ENCODE peak calls at places on chromosomes 4 and X, in six cellular contexts. O, Q, J, T, H and S are unnamed samples.

GRCh38 chr4:122542411-122543236 is 78.2 kb downstream of the IL21 start:
- DNase-seq in O (no peak), Q (no peak), J (peak), T (peak), H (no peak), S (peak)

GRCh38 chr4:84647307-84647884 is 64.5 kb downstream of the CDS1 start:
- DNase-seq in O (peak), Q (no peak), J (no peak), T (no peak), H (no peak), S (peak)

GRCh38 chrX:153443476-153444332 is 2.2 kb downstream of the TREX2 start:
- DNase-seq in O (no peak), Q (no peak), J (no peak), T (no peak), H (no peak), S (no peak)

GRCh38 chr4:2296621-2297601 is 35.0 kb upstream of the MXD4 start:
- DNase-seq in O (peak), Q (no peak), J (no peak), T (no peak), H (no peak), S (no peak)

GRCh38 chr4:53586121-53586816 is 5.0 kb downstream of the LNX1 start:
- DNase-seq in O (no peak), Q (no peak), J (peak), T (peak), H (no peak), S (peak)

GRCh38 chr4:96056346-96056934 is 216.5 kb downstream of the PDHA2 start:
- DNase-seq in O (no peak), Q (no peak), J (no peak), T (no peak), H (no peak), S (no peak)

GRCh38 chrX:85243761-85244410 is at the start of the genes SATL1 and ZNF711:
- DNase-seq in O (peak), Q (peak), J (no peak), T (peak), H (peak), S (peak)

GRCh38 chr4:48780867-48781219 is 764 bp upstream of the FRYL start:
- DNase-seq in O (peak), Q (peak), J (peak), T (peak), H (peak), S (no peak)

GRCh38 chr4:95510877-95511276 is 37.9 kb downstream of the UNC5C start:
- DNase-seq in O (no peak), Q (no peak), J (no peak), T (no peak), H (no peak), S (no peak)

GRCh38 chrX:124194903-124195302 is 137.6 kb upstream of the TEX13D start:
- DNase-seq in O (no peak), Q (no peak), J (no peak), T (no peak), H (no peak), S (no peak)

GRCh38 chrX:2766921-2767320 is 15.1 kb downstream of the XG start:
- DNase-seq in O (no peak), Q (no peak), J (no peak), T (peak), H (no peak), S (peak)

GRCh38 chr4:2354760-2355159 is 63.7 kb downstream of the ZFYVE28 start:
- DNase-seq in O (peak), Q (no peak), J (no peak), T (no peak), H (no peak), S (no peak)

GRCh38 chr4:123939621-123940020 is 543.0 kb downstream of the SPRY1 start:
- DNase-seq in O (no peak), Q (no peak), J (peak), T (peak), H (no peak), S (peak)

GRCh38 chrX:124981420-124981819 is 338.3 kb upstream of the TEX13C start:
- DNase-seq in O (no peak), Q (no peak), J (no peak), T (no peak), H (no peak), S (no peak)

GRCh38 chrX:88982183-88982582 is 235.2 kb downstream of the CPXCR1 start:
- DNase-seq in O (no peak), Q (no peak), J (no peak), T (no peak), H (no peak), S (no peak)

GRCh38 chr4:141153751-141154510 is 20.7 kb upstream of the RNF150 start:
- DNase-seq in O (no peak), Q (peak), J (peak), T (no peak), H (no peak), S (no peak)

GRCh38 chr4:163003979-163004378 is 162.7 kb downstream of the NAF1 start:
- DNase-seq in O (no peak), Q (no peak), J (no peak), T (no peak), H (no peak), S (no peak)

GRCh38 chr4:3467601-3468031 is 4.5 kb downstream of the DOK7 start:
- DNase-seq in O (no peak), Q (no peak), J (no peak), T (no peak), H (no peak), S (no peak)

GRCh38 chr4:83328486-83328885 is 6.2 kb downstream of the HPSE start:
- DNase-seq in O (no peak), Q (no peak), J (no peak), T (no peak), H (no peak), S (no peak)

GRCh38 chrX:19193584-19193983 is 71.3 kb upstream of the ADGRG2 start:
- DNase-seq in O (no peak), Q (no peak), J (no peak), T (no peak), H (no peak), S (no peak)

GRCh38 chrX:21586001-21586400 is 72.1 kb downstream of the KLHL34 start:
- DNase-seq in O (no peak), Q (no peak), J (no peak), T (no peak), H (no peak), S (no peak)

GRCh38 chrX:68261060-68261672 is 172.1 kb downstream of the OPHN1 start:
- DNase-seq in O (no peak), Q (peak), J (peak), T (peak), H (peak), S (peak)

GRCh38 chr4:154490589-154491340 is 834 bp downstream of the DCHS2 start:
- DNase-seq in O (no peak), Q (no peak), J (no peak), T (no peak), H (no peak), S (no peak)

GRCh38 chr4:83855044-83855443 is 319.1 kb downstream of the GPAT3 start:
- DNase-seq in O (no peak), Q (no peak), J (peak), T (peak), H (no peak), S (peak)

GRCh38 chr4:188030401-188030800 is 34.8 kb downstream of the ZFP42 start:
- DNase-seq in O (no peak), Q (no peak), J (no peak), T (no peak), H (no peak), S (no peak)

GRCh38 chrX:13717697-13718483 is 16.5 kb downstream of the TRAPPC2 start:
- DNase-seq in O (no peak), Q (no peak), J (peak), T (peak), H (peak), S (peak)

GRCh38 chrX:38335382-38335781 is 8.1 kb upstream of the RPGR start:
- DNase-seq in O (no peak), Q (no peak), J (no peak), T (no peak), H (no peak), S (no peak)

GRCh38 chr4:13829457-13829856 is 201.9 kb upstream of the BOD1L1 start:
- DNase-seq in O (no peak), Q (no peak), J (no peak), T (peak), H (no peak), S (no peak)

GRCh38 chr4:153530284-153530995 is 64.3 kb downstream of the TMEM131L start:
- DNase-seq in O (no peak), Q (no peak), J (no peak), T (no peak), H (no peak), S (no peak)

GRCh38 chrX:14899607-14900006 is 26.4 kb downstream of the MOSPD2 start:
- DNase-seq in O (no peak), Q (no peak), J (peak), T (peak), H (no peak), S (peak)

DNA sequence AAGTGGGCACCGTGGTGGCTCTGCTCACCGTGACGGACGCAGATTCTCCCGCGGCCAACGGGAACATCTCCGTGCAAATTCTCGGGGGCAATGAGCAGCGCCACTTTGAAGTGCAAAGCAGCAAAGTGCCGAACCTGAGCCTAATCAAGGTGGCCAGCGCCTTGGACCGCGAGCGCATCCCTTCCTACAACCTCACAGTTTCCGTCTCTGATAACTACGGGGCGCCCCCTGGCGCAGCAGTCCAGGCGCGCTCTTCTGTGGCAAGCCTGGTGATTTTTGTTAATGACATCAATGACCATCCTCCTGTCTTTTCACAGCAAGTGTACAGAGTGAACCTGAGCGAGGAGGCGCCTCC is 2.7 kb downstream of the FAT4 start:
- DNase-seq in O (peak), Q (peak), J (peak), T (peak), H (peak), S (peak)
- H3K4me3 ChIP-seq in O (peak), Q (peak), J (peak), T (peak), H (peak), S (peak)

GRCh38 chr4:126856906-126857305 is 775.9 kb upstream of the INTU start:
- DNase-seq in O (no peak), Q (no peak), J (no peak), T (no peak), H (no peak), S (no peak)

GRCh38 chr4:126853715-126854114 is 779.0 kb upstream of the INTU start:
- DNase-seq in O (no peak), Q (no peak), J (no peak), T (no peak), H (no peak), S (no peak)

GRCh38 chr4:126860308-126860707 is 772.4 kb upstream of the INTU start:
- DNase-seq in O (no peak), Q (no peak), J (no peak), T (no peak), H (no peak), S (no peak)

GRCh38 chr4:126859872-126860271 is 772.9 kb upstream of the INTU start:
- DNase-seq in O (no peak), Q (no peak), J (no peak), T (no peak), H (no peak), S (no peak)

GRCh38 chr4:126859314-126859713 is 773.4 kb upstream of the INTU start:
- DNase-seq in O (no peak), Q (no peak), J (no peak), T (no peak), H (no peak), S (no peak)
- H3K4me3 ChIP-seq in O (no peak), Q (no peak), J (no peak), T (no peak), H (no peak), S (no peak)

GRCh38 chr4:25378130-25378743 is 1.2 kb downstream of the ANAPC4 start:
- DNase-seq in O (no peak), Q (no peak), J (no peak), T (no peak), H (no peak), S (no peak)
- H3K4me3 ChIP-seq in O (peak), Q (peak), J (peak), T (peak), H (peak), S (peak)

GRCh38 chr4:38161208-38162113 is 201.3 kb downstream of the PTTG2 start:
- DNase-seq in O (no peak), Q (no peak), J (no peak), T (no peak), H (no peak), S (peak)
- H3K4me3 ChIP-seq in O (no peak), Q (no peak), J (no peak), T (peak), H (no peak), S (no peak)

GRCh38 chr4:26804876-26805275 is 55.8 kb upstream of the STIM2 start:
- DNase-seq in O (no peak), Q (no peak), J (no peak), T (no peak), H (no peak), S (no peak)

GRCh38 chr4:26806331-26806730 is 54.3 kb upstream of the STIM2 start:
- DNase-seq in O (no peak), Q (no peak), J (no peak), T (no peak), H (no peak), S (no peak)

GRCh38 chr4:26803462-26803861 is 57.2 kb upstream of the STIM2 start:
- DNase-seq in O (no peak), Q (no peak), J (no peak), T (peak), H (no peak), S (peak)

GRCh38 chr4:26804451-26804850 is 56.2 kb upstream of the STIM2 start:
- DNase-seq in O (no peak), Q (no peak), J (no peak), T (no peak), H (no peak), S (no peak)

DNA sequence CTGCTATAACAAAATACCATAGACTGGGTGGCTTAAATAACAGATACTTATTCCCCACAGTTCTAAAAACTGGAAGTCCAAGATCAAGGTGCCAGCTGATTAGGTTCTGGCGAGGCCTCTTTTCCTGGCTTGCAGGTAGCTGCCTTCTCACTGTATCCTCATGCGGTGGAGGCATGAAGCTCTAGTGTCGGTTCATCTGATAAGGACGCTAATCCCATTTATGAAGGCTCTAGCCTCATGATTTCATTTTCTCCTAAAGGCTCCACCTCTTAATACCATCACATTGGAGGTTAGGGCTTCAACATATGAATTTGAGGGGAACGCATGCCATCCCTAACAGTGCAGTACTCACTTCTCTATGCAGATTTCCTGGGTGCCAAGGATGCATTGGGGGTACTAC is 57.9 kb upstream of the STIM2 start:
- DNase-seq in O (no peak), Q (no peak), J (no peak), T (no peak), H (no peak), S (no peak)
- H3K4me3 ChIP-seq in O (no peak), Q (no peak), J (no peak), T (no peak), H (no peak), S (no peak)

DNA sequence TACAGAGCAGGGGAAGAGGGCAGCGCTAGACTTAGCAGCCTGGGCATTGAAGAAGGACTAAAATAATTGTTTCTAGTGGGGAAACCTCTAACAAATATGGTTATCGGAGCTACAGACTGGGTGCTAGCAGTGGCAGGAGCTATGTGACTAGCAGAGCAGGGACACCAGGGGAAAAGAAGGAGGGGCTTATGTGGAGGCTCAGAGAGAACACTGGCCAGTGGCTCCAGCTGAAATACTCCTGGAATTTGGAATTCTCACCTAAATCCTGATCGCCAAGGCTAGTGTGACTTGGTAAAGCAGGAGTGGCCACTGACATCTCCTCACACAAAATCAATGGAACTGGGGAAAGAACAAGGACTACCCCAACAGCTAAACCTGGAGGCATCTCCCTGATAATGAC is 2.0 kb downstream of the TAPT1 start:
- DNase-seq in O (no peak), Q (no peak), J (no peak), T (no peak), H (no peak), S (no peak)
- H3K4me3 ChIP-seq in O (peak), Q (no peak), J (peak), T (peak), H (peak), S (no peak)

GRCh38 chr4:1017706-1018105 is 6.3 kb downstream of the FGFRL1 start:
- DNase-seq in O (no peak), Q (no peak), J (no peak), T (no peak), H (no peak), S (no peak)
- H3K4me3 ChIP-seq in O (no peak), Q (no peak), J (no peak), T (no peak), H (no peak), S (no peak)

GRCh38 chr4:30866444-30866843 is 146.3 kb downstream of the PCDH7 start:
- DNase-seq in O (no peak), Q (no peak), J (no peak), T (peak), H (no peak), S (no peak)

GRCh38 chr4:30860983-30861382 is 140.8 kb downstream of the PCDH7 start:
- DNase-seq in O (no peak), Q (no peak), J (no peak), T (no peak), H (no peak), S (no peak)

GRCh38 chr4:30862176-30862575 is 142.0 kb downstream of the PCDH7 start:
- DNase-seq in O (no peak), Q (no peak), J (peak), T (no peak), H (no peak), S (no peak)

GRCh38 chr4:30865676-30866075 is 145.5 kb downstream of the PCDH7 start:
- DNase-seq in O (no peak), Q (no peak), J (peak), T (peak), H (no peak), S (no peak)

DNA sequence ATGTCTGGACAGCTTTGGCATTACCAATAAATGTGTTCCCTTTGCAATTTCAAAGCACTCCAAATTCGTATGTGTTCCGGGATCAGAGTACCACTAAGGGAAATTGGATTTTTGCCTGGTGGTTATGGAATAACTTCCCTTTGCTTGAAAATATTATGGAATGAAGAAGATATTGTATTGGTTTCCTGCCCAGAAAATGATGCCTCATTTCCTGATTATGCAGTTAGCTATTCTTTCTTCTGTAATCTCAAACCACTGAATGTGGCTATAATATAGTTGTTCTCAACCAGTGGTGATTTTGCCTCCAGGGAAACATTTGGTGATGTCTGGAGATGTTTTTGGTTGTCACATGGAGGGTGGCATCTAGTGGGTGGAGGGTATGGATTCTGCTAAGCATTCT is 142.9 kb downstream of the PCDH7 start:
- DNase-seq in O (no peak), Q (no peak), J (peak), T (peak), H (no peak), S (peak)
- H3K4me3 ChIP-seq in O (no peak), Q (no peak), J (no peak), T (no peak), H (no peak), S (no peak)

GRCh38 chr4:87014284-87014782 is 79.5 kb downstream of the AFF1 start:
- DNase-seq in O (no peak), Q (no peak), J (peak), T (peak), H (no peak), S (peak)
- H3K4me3 ChIP-seq in O (no peak), Q (no peak), J (no peak), T (peak), H (no peak), S (no peak)